ENCODE peak calls at places on chromosomes 1 and 21, in eight cellular contexts. One of them, this sample, is unnamed.

GRCh38 chr1:166843769-166844596 is 4.7 kb downstream of the POGK start:
- DNase-seq in effector CD4-positive, alpha-beta T cell: no peak
- DNase-seq in body of pancreas: no peak
- DNase-seq in uterus: no peak
- DNase-seq in activated CD8-positive, alpha-beta memory T cell treated with anti-CD3 and anti-CD28 coated beads for 24 hours: no peak
- DNase-seq in iris pigment epithelial cell: no peak
- DNase-seq in NCI-H774: no peak
- DNase-seq in A673: no peak
- DNase-seq in this sample: no peak

GRCh38 chr1:32204943-32205361 is 519 bp upstream of the IQCC start:
- DNase-seq in effector CD4-positive, alpha-beta T cell: no peak
- DNase-seq in body of pancreas: no peak
- DNase-seq in uterus: peak
- DNase-seq in activated CD8-positive, alpha-beta memory T cell treated with anti-CD3 and anti-CD28 coated beads for 24 hours: no peak
- DNase-seq in iris pigment epithelial cell: no peak
- DNase-seq in NCI-H774: no peak
- DNase-seq in A673: no peak
- DNase-seq in this sample: peak

GRCh38 chr1:110063781-110064180 is 6.7 kb downstream of the ALX3 start:
- DNase-seq in effector CD4-positive, alpha-beta T cell: no peak
- DNase-seq in body of pancreas: no peak
- DNase-seq in uterus: no peak
- DNase-seq in activated CD8-positive, alpha-beta memory T cell treated with anti-CD3 and anti-CD28 coated beads for 24 hours: no peak
- DNase-seq in iris pigment epithelial cell: no peak
- DNase-seq in NCI-H774: no peak
- DNase-seq in A673: no peak
- DNase-seq in this sample: no peak

GRCh38 chr1:84427520-84428188 is 29.4 kb downstream of the DNASE2B start:
- DNase-seq in effector CD4-positive, alpha-beta T cell: no peak
- DNase-seq in body of pancreas: no peak
- DNase-seq in uterus: no peak
- DNase-seq in activated CD8-positive, alpha-beta memory T cell treated with anti-CD3 and anti-CD28 coated beads for 24 hours: no peak
- DNase-seq in iris pigment epithelial cell: peak
- DNase-seq in NCI-H774: no peak
- DNase-seq in A673: no peak
- DNase-seq in this sample: peak

GRCh38 chr1:22841754-22842370 is 130.8 kb downstream of the LACTBL1 start:
- DNase-seq in effector CD4-positive, alpha-beta T cell: no peak
- DNase-seq in body of pancreas: no peak
- DNase-seq in uterus: no peak
- DNase-seq in activated CD8-positive, alpha-beta memory T cell treated with anti-CD3 and anti-CD28 coated beads for 24 hours: no peak
- DNase-seq in iris pigment epithelial cell: no peak
- DNase-seq in NCI-H774: no peak
- DNase-seq in A673: no peak
- DNase-seq in this sample: no peak

GRCh38 chr1:183543619-183544204 is 46.5 kb downstream of the NCF2 start:
- DNase-seq in effector CD4-positive, alpha-beta T cell: no peak
- DNase-seq in body of pancreas: no peak
- DNase-seq in uterus: no peak
- DNase-seq in activated CD8-positive, alpha-beta memory T cell treated with anti-CD3 and anti-CD28 coated beads for 24 hours: no peak
- DNase-seq in iris pigment epithelial cell: peak
- DNase-seq in NCI-H774: no peak
- DNase-seq in A673: peak
- DNase-seq in this sample: peak

GRCh38 chr1:174407705-174408104 is 40.1 kb upstream of the GPR52 start:
- DNase-seq in effector CD4-positive, alpha-beta T cell: no peak
- DNase-seq in body of pancreas: no peak
- DNase-seq in uterus: no peak
- DNase-seq in activated CD8-positive, alpha-beta memory T cell treated with anti-CD3 and anti-CD28 coated beads for 24 hours: no peak
- DNase-seq in iris pigment epithelial cell: no peak
- DNase-seq in NCI-H774: no peak
- DNase-seq in A673: no peak
- DNase-seq in this sample: no peak

GRCh38 chr1:168991667-168992475 is 114.6 kb upstream of the ATP1B1 start:
- DNase-seq in effector CD4-positive, alpha-beta T cell: no peak
- DNase-seq in body of pancreas: no peak
- DNase-seq in uterus: no peak
- DNase-seq in activated CD8-positive, alpha-beta memory T cell treated with anti-CD3 and anti-CD28 coated beads for 24 hours: peak
- DNase-seq in iris pigment epithelial cell: no peak
- DNase-seq in NCI-H774: no peak
- DNase-seq in A673: no peak
- DNase-seq in this sample: no peak

GRCh38 chr1:66747500-66747899 is 4.8 kb upstream of the DYNLT5 start:
- DNase-seq in effector CD4-positive, alpha-beta T cell: no peak
- DNase-seq in body of pancreas: no peak
- DNase-seq in uterus: no peak
- DNase-seq in activated CD8-positive, alpha-beta memory T cell treated with anti-CD3 and anti-CD28 coated beads for 24 hours: no peak
- DNase-seq in iris pigment epithelial cell: no peak
- DNase-seq in NCI-H774: no peak
- DNase-seq in A673: no peak
- DNase-seq in this sample: no peak

GRCh38 chr1:235649722-235650163 is at the start of gene GNG4:
- DNase-seq in effector CD4-positive, alpha-beta T cell: no peak
- DNase-seq in body of pancreas: no peak
- DNase-seq in uterus: no peak
- DNase-seq in activated CD8-positive, alpha-beta memory T cell treated with anti-CD3 and anti-CD28 coated beads for 24 hours: no peak
- DNase-seq in iris pigment epithelial cell: no peak
- DNase-seq in NCI-H774: peak
- DNase-seq in A673: peak
- DNase-seq in this sample: peak

GRCh38 chr1:218339267-218339831 is 5.8 kb upstream of the TGFB2 start:
- DNase-seq in effector CD4-positive, alpha-beta T cell: no peak
- DNase-seq in body of pancreas: no peak
- DNase-seq in uterus: no peak
- DNase-seq in activated CD8-positive, alpha-beta memory T cell treated with anti-CD3 and anti-CD28 coated beads for 24 hours: no peak
- DNase-seq in iris pigment epithelial cell: peak
- DNase-seq in NCI-H774: peak
- DNase-seq in A673: peak
- DNase-seq in this sample: peak

GRCh38 chr1:74467786-74468377 is 44.5 kb downstream of the LRRC53 start:
- DNase-seq in effector CD4-positive, alpha-beta T cell: no peak
- DNase-seq in body of pancreas: no peak
- DNase-seq in uterus: no peak
- DNase-seq in activated CD8-positive, alpha-beta memory T cell treated with anti-CD3 and anti-CD28 coated beads for 24 hours: no peak
- DNase-seq in iris pigment epithelial cell: no peak
- DNase-seq in NCI-H774: peak
- DNase-seq in A673: no peak
- DNase-seq in this sample: peak

GRCh38 chr21:34351786-34352241 is 12.0 kb upstream of the KCNE2 start:
- DNase-seq in effector CD4-positive, alpha-beta T cell: no peak
- DNase-seq in body of pancreas: peak
- DNase-seq in uterus: no peak
- DNase-seq in activated CD8-positive, alpha-beta memory T cell treated with anti-CD3 and anti-CD28 coated beads for 24 hours: no peak
- DNase-seq in iris pigment epithelial cell: peak
- DNase-seq in NCI-H774: peak
- DNase-seq in A673: peak
- DNase-seq in this sample: peak

GRCh38 chr1:9128520-9129371 is at the start of gene GPR157:
- DNase-seq in effector CD4-positive, alpha-beta T cell: peak
- DNase-seq in body of pancreas: peak
- DNase-seq in uterus: peak
- DNase-seq in activated CD8-positive, alpha-beta memory T cell treated with anti-CD3 and anti-CD28 coated beads for 24 hours: peak
- DNase-seq in iris pigment epithelial cell: peak
- DNase-seq in NCI-H774: no peak
- DNase-seq in A673: peak
- DNase-seq in this sample: no peak

This sample was measured in NCI-H146.